ENCODE peak calls at places on chromosome 3, in nine cellular contexts. Y is mucosa of descending colon, H is A673, T is astrocyte of the spinal cord, C is neural progenitor cell, I is GM10248, D is fibroblast of lung, G is Panc1, Z is GM23338. J is an unnamed sample.

GRCh38 chr3:190684776-190685175 is 170.9 kb downstream of the IL1RAP start:
- DNase-seq in H (no peak), G (no peak), C (no peak), Y (no peak), I (no peak), Z (no peak), D (no peak), T (no peak), J (no peak)

GRCh38 chr3:67357610-67358458 is 296.6 kb downstream of the SUCLG2 start:
- DNase-seq in D (peak), H (peak), Z (peak), G (peak), T (peak), Y (no peak), C (peak), I (peak), J (no peak)

GRCh38 chr3:149368850-149369497 is 8.5 kb downstream of the TM4SF1 start:
- DNase-seq in H (no peak), Y (no peak), C (no peak), T (no peak), I (no peak), Z (no peak), D (no peak), G (no peak), J (no peak)

GRCh38 chr3:95424296-95424695 is 1361.4 kb downstream of the NSUN3 start:
- DNase-seq in D (no peak), Y (no peak), I (no peak), T (no peak), C (no peak), Z (no peak), H (no peak), G (no peak), J (no peak)

GRCh38 chr3:184234224-184234623 is 4.8 kb downstream of the VWA5B2 start:
- DNase-seq in H (no peak), T (peak), D (peak), I (no peak), G (no peak), C (no peak), Z (peak), Y (peak), J (no peak)

GRCh38 chr3:115341208-115341607 is 194.1 kb upstream of the ZBTB20 start:
- DNase-seq in Z (no peak), H (no peak), T (peak), Y (no peak), I (no peak), G (no peak), D (peak), C (no peak), J (peak)

GRCh38 chr3:115436767-115437301 is 186.5 kb upstream of the GAP43 start:
- DNase-seq in T (peak), I (no peak), Y (no peak), Z (peak), G (no peak), D (peak), C (peak), H (peak), J (no peak)

GRCh38 chr3:45787551-45787950 is 8.8 kb downstream of the SLC6A20 start:
- DNase-seq in C (no peak), T (no peak), D (no peak), G (no peak), H (no peak), I (no peak), Z (no peak), Y (no peak), J (no peak)

GRCh38 chr3:134315286-134316106 is 58.8 kb downstream of the AMOTL2 start:
- DNase-seq in G (no peak), Z (peak), T (peak), H (no peak), I (no peak), D (peak), Y (no peak), C (peak), J (no peak)

GRCh38 chr3:126308394-126309125 is 48.6 kb downstream of the KLF15 start:
- DNase-seq in Y (no peak), C (no peak), T (no peak), Z (peak), H (no peak), I (no peak), D (no peak), G (no peak), J (no peak)

GRCh38 chr3:48410205-48411040 is 19.5 kb downstream of the PLXNB1 start:
- DNase-seq in Y (peak), Z (no peak), H (no peak), C (no peak), I (no peak), G (no peak), D (no peak), T (no peak), J (no peak)

GRCh38 chr3:171183042-171183441 is 156.5 kb upstream of the SLC2A2 start:
- DNase-seq in I (no peak), H (no peak), Y (no peak), G (no peak), T (no peak), C (no peak), D (peak), Z (no peak), J (no peak)

GRCh38 chr3:128572644-128573105 is 77.9 kb downstream of the RPN1 start:
- DNase-seq in Z (peak), C (peak), T (no peak), D (no peak), Y (no peak), G (no peak), I (peak), H (peak), J (peak)

GRCh38 chr3:102712896-102713295 is 278.1 kb downstream of the ZPLD1 start:
- DNase-seq in Y (no peak), T (no peak), D (no peak), G (no peak), I (no peak), H (no peak), Z (no peak), C (no peak), J (peak)

GRCh38 chr3:52742418-52743041 is 28.2 kb downstream of the NEK4 start:
- DNase-seq in I (peak), D (peak), Z (peak), T (peak), G (peak), C (peak), Y (no peak), H (peak), J (no peak)

GRCh38 chr3:193240850-193241706 is at the start of gene PLAAT1:
- DNase-seq in T (peak), Y (peak), H (peak), I (peak), D (peak), G (no peak), Z (peak), C (peak), J (peak)

GRCh38 chr3:114454592-114455251 is 160.9 kb downstream of the TIGIT start:
- DNase-seq in D (peak), C (peak), H (peak), Y (no peak), G (no peak), T (peak), I (no peak), Z (peak), J (peak)

GRCh38 chr3:56314842-56315241 is 153.4 kb downstream of the ERC2 start:
- DNase-seq in C (peak), T (peak), I (no peak), Z (peak), D (peak), G (no peak), Y (no peak), H (no peak), J (no peak)

GRCh38 chr3:143216709-143217182 is 97.2 kb downstream of the CHST2 start:
- DNase-seq in Z (no peak), I (no peak), C (no peak), H (no peak), G (no peak), D (no peak), Y (no peak), T (no peak), J (no peak)

GRCh38 chr3:14602804-14603644 is 48.5 kb upstream of the CCDC174 start:
- DNase-seq in H (no peak), I (no peak), Y (no peak), Z (peak), T (no peak), C (peak), G (no peak), D (no peak), J (no peak)

GRCh38 chr3:9590282-9590791 is 36.7 kb upstream of the LHFPL4 start:
- DNase-seq in I (no peak), G (no peak), D (no peak), H (no peak), Y (no peak), Z (no peak), T (no peak), C (no peak), J (no peak)

GRCh38 chr3:30778923-30779322 is 115.5 kb downstream of the GADL1 start:
- DNase-seq in T (no peak), G (no peak), Z (no peak), D (no peak), C (no peak), Y (no peak), I (no peak), H (no peak), J (no peak)

GRCh38 chr3:129081503-129081902 is 20.9 kb downstream of the GP9 start:
- DNase-seq in D (no peak), Z (no peak), I (no peak), H (no peak), T (no peak), Y (no peak), C (no peak), G (no peak), J (no peak)

GRCh38 chr3:119880966-119881365 is 99.1 kb downstream of the NR1I2 start:
- DNase-seq in D (peak), Z (no peak), C (no peak), T (no peak), H (no peak), Y (no peak), I (no peak), G (no peak), J (no peak)

GRCh38 chr3:27632431-27633223 is 89.5 kb downstream of the EOMES start:
- DNase-seq in T (peak), G (no peak), I (peak), C (peak), Y (peak), D (peak), H (no peak), Z (peak), J (peak)

GRCh38 chr3:117628896-117629295 is 919.3 kb downstream of the TUSC7 start:
- DNase-seq in T (peak), G (no peak), I (no peak), H (peak), C (no peak), Y (no peak), Z (no peak), D (peak), J (no peak)

GRCh38 chr3:196666001-196666867 is 26.7 kb downstream of the NRROS start:
- DNase-seq in T (peak), I (no peak), C (peak), H (peak), Y (no peak), G (peak), Z (peak), D (peak), J (no peak)

GRCh38 chr3:17356581-17356980 is 385.9 kb downstream of the TBC1D5 start:
- DNase-seq in Y (no peak), C (no peak), D (no peak), G (no peak), I (no peak), Z (peak), T (no peak), H (no peak), J (no peak)

GRCh38 chr3:143135150-143135549 is 15.6 kb downstream of the CHST2 start:
- DNase-seq in T (peak), H (peak), G (no peak), Y (no peak), Z (no peak), I (no peak), D (peak), C (no peak), J (no peak)

GRCh38 chr3:45783667-45784066 is 12.7 kb downstream of the SLC6A20 start:
- DNase-seq in Y (no peak), Z (peak), C (no peak), G (no peak), I (no peak), T (no peak), D (no peak), H (no peak), J (no peak)

GRCh38 chr3:127252446-127252845 is 35.4 kb downstream of the PRR20G start:
- DNase-seq in I (no peak), T (no peak), G (no peak), C (no peak), Z (no peak), H (no peak), Y (no peak), D (no peak), J (no peak)

GRCh38 chr3:146164951-146165350 is 4.0 kb upstream of the PLOD2 start:
- DNase-seq in G (no peak), H (no peak), T (no peak), Z (no peak), D (no peak), Y (no peak), I (no peak), C (no peak), J (no peak)

GRCh38 chr3:101124125-101124524 is 130.9 kb upstream of the ABI3BP start:
- DNase-seq in I (no peak), Z (no peak), T (peak), Y (no peak), H (no peak), G (no peak), D (peak), C (no peak), J (no peak)

GRCh38 chr3:189289251-189289650 is 117.5 kb downstream of the TPRG1 start:
- DNase-seq in G (no peak), Z (no peak), C (no peak), H (no peak), I (no peak), T (no peak), Y (no peak), D (no peak), J (no peak)

GRCh38 chr3:189294649-189295048 is 122.9 kb downstream of the TPRG1 start:
- DNase-seq in Z (no peak), H (no peak), Y (no peak), T (no peak), I (no peak), G (no peak), C (no peak), D (no peak), J (no peak)

GRCh38 chr3:189288348-189289235 is 116.8 kb downstream of the TPRG1 start:
- DNase-seq in I (peak), D (no peak), Y (no peak), G (no peak), T (no peak), C (no peak), H (no peak), Z (no peak), J (no peak)

GRCh38 chr3:189295089-189295488 is 123.3 kb downstream of the TPRG1 start:
- DNase-seq in D (no peak), H (no peak), Z (no peak), T (no peak), C (no peak), G (no peak), I (no peak), Y (no peak), J (no peak)

DNA sequence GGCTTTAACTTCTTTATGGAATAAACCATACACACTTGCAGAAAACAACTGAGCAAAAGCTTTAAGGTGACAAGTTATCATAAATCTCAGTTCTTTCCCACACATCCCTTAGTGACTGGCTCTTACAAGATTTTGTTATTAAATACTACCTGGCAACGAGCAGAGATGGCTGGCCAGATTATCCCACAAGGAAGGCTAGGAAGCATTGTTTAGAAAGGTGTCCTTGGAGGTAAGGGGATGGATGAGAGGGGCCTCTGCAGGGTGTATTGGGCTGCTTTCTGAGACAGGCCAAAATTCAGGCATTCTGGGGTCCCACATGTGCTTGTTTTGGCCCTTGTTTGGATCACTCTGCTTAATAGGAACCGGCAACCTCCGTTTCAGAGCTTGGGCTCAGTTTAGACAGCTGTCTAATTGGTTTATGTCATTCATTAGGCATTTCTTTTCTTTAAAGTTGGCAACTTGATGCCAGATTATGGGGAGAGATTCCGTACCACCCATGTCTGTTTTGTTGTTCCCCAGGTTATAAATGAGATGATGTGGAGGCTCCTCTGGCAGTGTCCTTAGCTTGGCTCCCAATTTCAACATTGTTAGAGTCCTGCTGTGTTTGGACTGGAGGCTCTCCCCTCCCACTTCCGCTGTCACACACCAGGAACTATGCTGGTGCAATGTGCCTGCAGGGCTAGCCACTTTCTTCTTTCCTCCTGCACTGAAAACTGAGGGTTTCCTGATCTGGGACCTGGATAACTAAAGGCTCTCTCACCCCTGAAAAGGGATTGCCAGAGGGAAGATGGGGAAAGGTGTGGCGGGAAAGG is 121.1 kb downstream of the TPRG1 start:
- DNase-seq in Z (no peak), G (no peak), D (no peak), Y (no peak), C (peak), H (peak), I (no peak), T (no peak), J (no peak)
- TF ChIP-seq CTCF in Z (no peak), G (no peak), D (no peak), Y (no peak), C (no peak), H (no peak), I (no peak), T (no peak), J (no peak)

DNA sequence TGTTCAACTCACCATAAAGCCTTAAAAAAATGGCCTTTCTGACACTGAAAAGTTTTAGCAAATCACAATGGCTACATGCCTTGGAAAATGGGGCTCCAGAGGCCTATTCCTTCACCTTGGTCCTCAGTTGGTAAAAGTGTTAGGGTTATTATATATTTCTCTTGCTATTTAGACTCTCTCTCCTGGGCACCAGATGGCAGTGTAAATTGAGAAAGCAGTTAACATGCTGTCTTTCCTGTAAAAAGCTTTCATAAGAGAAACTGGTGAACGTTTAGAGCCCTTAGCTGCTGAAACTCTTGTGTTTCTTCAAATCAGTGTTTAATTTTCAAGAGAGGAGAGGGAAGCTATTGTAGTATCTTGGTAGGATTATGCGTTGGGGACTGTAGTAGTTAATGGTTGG is 89.9 kb downstream of the LRTM1 start:
- DNase-seq in C (no peak), G (no peak), D (peak), Z (no peak), H (no peak), Y (no peak), T (peak), I (no peak), J (no peak)
- TF ChIP-seq CTCF in C (no peak), G (peak), D (no peak), Z (peak), H (peak), Y (no peak), T (peak), I (no peak), J (no peak)

DNA sequence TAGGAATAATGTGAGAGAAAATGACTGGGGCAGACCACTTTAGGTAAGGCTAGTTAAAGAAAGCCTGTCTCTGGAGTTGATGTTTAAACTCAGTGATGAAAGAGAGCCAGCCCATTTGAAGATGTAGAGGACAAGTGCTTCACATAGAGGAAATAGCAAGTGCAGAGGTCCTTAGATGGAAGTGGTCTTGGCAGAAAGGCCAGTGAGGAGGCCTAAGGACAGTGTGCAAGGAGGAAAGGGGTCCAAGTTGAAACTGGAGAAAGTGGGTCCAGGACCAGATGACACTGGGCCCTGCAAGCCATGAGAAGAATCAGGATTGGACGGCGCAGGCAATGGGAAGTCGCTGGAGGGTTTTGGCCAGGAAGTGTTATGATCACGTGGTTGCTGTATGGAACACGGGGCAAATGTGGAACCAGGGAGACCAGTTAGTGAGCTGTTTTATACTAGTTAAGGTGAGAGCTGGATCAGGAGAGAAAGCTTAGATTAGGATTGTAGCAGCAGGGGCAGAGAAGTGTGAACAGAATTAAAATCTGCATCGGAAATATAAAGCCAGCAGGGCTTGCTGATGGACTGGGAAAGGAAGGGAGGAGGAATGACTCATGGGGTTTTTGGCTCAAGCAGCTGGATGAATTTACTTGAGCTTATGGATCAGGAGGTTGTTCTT is 48.0 kb upstream of the SCAANT1 start:
- DNase-seq in Y (no peak), Z (no peak), D (peak), G (peak), H (peak), C (no peak), I (no peak), T (peak), J (no peak)
- TF ChIP-seq CTCF in Y (no peak), Z (no peak), D (no peak), G (no peak), H (no peak), C (no peak), I (no peak), T (no peak), J (no peak)

GRCh38 chr3:49712166-49712565 is 7.3 kb downstream of the AMIGO3 start:
- DNase-seq in D (no peak), Y (no peak), I (no peak), T (no peak), C (no peak), G (no peak), H (no peak), Z (no peak), J (no peak)

GRCh38 chr3:49707113-49707480 is 12.4 kb downstream of the AMIGO3 start:
- DNase-seq in Z (no peak), G (no peak), C (no peak), D (peak), T (peak), H (no peak), Y (peak), I (no peak), J (no peak)

GRCh38 chr3:49711489-49711888 is 8.0 kb downstream of the AMIGO3 start:
- DNase-seq in Y (no peak), Z (no peak), C (no peak), H (no peak), I (no peak), G (no peak), T (no peak), D (no peak), J (no peak)

GRCh38 chr3:49712631-49713317 is 6.7 kb downstream of the AMIGO3 start:
- DNase-seq in G (no peak), D (no peak), C (peak), T (no peak), Z (peak), H (no peak), I (no peak), Y (no peak), J (no peak)

DNA sequence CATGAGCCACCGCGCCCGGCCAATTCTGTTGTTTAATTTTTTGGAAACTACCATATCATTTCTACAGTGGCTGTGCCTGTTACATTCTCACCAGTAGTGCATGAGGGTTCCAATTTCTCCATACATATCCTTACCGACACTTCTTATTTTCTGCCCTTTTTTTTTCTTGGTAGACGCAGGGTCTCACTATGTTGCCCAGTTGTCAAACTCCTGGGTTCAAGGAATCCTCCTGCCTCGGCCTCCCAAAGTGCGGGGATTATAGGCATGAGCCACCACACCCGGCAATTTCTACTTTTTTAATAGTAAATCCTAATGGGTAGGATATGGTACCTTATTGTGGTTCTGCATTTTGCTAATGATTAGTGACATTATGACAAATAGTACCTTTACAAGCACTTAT is 9.6 kb downstream of the AMIGO3 start:
- DNase-seq in D (no peak), I (no peak), C (no peak), G (no peak), H (no peak), Y (no peak), T (no peak), Z (no peak), J (no peak)
- TF ChIP-seq CTCF in D (no peak), I (no peak), C (no peak), G (no peak), H (no peak), Y (no peak), T (no peak), Z (no peak), J (no peak)

J was measured in activated CD8-positive, alpha-beta T cell treated with anti-CD3 and anti-CD28 coated beads for 36 hours.